ENCODE peak calls at places on chromosomes 16 and 17, in seven cellular contexts. M is GM18507; S is NCI-H2081; K is SW 1271; N is stimulated activated CD8-positive, alpha-beta memory T cell treated with anti-CD3 and anti-CD28 coated beads, Interleukin-7, amount 100 ng/mL, for 1 hour; E is activated CD4-positive, alpha-beta T cell treated with anti-CD3 and anti-CD28 coated beads, Interleukin-2, amount 10 ng/mL, durations not matched to agents 7 days and 5 days; T is spleen. W is an unnamed sample.

GRCh38 chr17:50501906-50502642 is 6.2 kb upstream of the MYCBPAP start:
- DNase-seq in M (no peak), S (no peak), K (no peak), N (no peak), E (no peak), T (peak), W (no peak)

GRCh38 chr16:1088295-1089170 is 7.5 kb downstream of the C1QTNF8 start:
- DNase-seq in M (no peak), S (no peak), K (no peak), N (no peak), E (no peak), T (no peak), W (no peak)

GRCh38 chr17:77478281-77478680 is 337.5 kb downstream of the SEC14L1 start:
- DNase-seq in M (no peak), S (no peak), K (no peak), N (no peak), E (no peak), T (no peak), W (no peak)

GRCh38 chr17:58504826-58505351 is 9.5 kb downstream of the MTMR4 start:
- DNase-seq in M (no peak), S (no peak), K (no peak), N (no peak), E (no peak), T (no peak), W (no peak)

GRCh38 chr17:64240741-64241347 is 22.2 kb downstream of the TEX2 start:
- DNase-seq in M (no peak), S (no peak), K (no peak), N (no peak), E (no peak), T (no peak), W (no peak)

GRCh38 chr17:70961341-70961740 is 792.0 kb downstream of the KCNJ2 start:
- DNase-seq in M (no peak), S (no peak), K (no peak), N (no peak), E (no peak), T (no peak), W (no peak)

GRCh38 chr17:7676533-7676932 is 10.8 kb downstream of the TP53 start:
- DNase-seq in M (no peak), S (no peak), K (no peak), N (no peak), E (no peak), T (no peak), W (no peak)

GRCh38 chr17:2050246-2050866 is 4.5 kb upstream of the HIC1 start:
- DNase-seq in M (no peak), S (peak), K (no peak), N (peak), E (peak), T (peak), W (peak)

GRCh38 chr17:35257080-35257701 is 14.3 kb downstream of the SLFN5 start:
- DNase-seq in M (no peak), S (no peak), K (no peak), N (no peak), E (no peak), T (no peak), W (no peak)

GRCh38 chr16:73047536-73048291 is at the start of gene ZFHX3:
- DNase-seq in M (no peak), S (peak), K (peak), N (no peak), E (peak), T (peak), W (peak)

GRCh38 chr16:17657037-17657436 is 186.3 kb upstream of the XYLT1 start:
- DNase-seq in M (no peak), S (no peak), K (no peak), N (no peak), E (no peak), T (no peak), W (no peak)

GRCh38 chr17:78412403-78412802 is 34.0 kb downstream of the PGS1 start:
- DNase-seq in M (no peak), S (no peak), K (no peak), N (no peak), E (peak), T (peak), W (peak)

GRCh38 chr17:80253631-80254395 is 6.8 kb upstream of the RNF213 start:
- DNase-seq in M (no peak), S (no peak), K (no peak), N (no peak), E (no peak), T (no peak), W (no peak)

GRCh38 chr17:27247071-27247957 is 46.6 kb upstream of the WSB1 start:
- DNase-seq in M (no peak), S (peak), K (no peak), N (no peak), E (no peak), T (peak), W (peak)

GRCh38 chr17:2398655-2399571 is 1.9 kb downstream of the MNT start:
- DNase-seq in M (no peak), S (peak), K (no peak), N (no peak), E (peak), T (peak), W (peak)

GRCh38 chr17:71085238-71086033 is 916.1 kb downstream of the KCNJ2 start:
- DNase-seq in M (no peak), S (no peak), K (no peak), N (no peak), E (no peak), T (no peak), W (no peak)

GRCh38 chr16:29943846-29944669 is 17.8 kb upstream of the TMEM219 start:
- DNase-seq in M (no peak), S (no peak), K (peak), N (no peak), E (no peak), T (no peak), W (no peak)

GRCh38 chr17:69326302-69327059 is 452 bp downstream of the ABCA5 start:
- DNase-seq in M (no peak), S (peak), K (no peak), N (no peak), E (no peak), T (no peak), W (no peak)

GRCh38 chr17:29723283-29724047 is 100.8 kb upstream of the CORO6 start:
- DNase-seq in M (no peak), S (no peak), K (no peak), N (no peak), E (no peak), T (no peak), W (no peak)

GRCh38 chr17:2084129-2084765 is 29.3 kb downstream of the HIC1 start:
- DNase-seq in M (no peak), S (no peak), K (no peak), N (no peak), E (no peak), T (peak), W (no peak)

GRCh38 chr16:80147021-80147680 is 393.6 kb upstream of the DYNLRB2 start:
- DNase-seq in M (no peak), S (no peak), K (no peak), N (no peak), E (no peak), T (no peak), W (no peak)

GRCh38 chr17:43750154-43750553 is 8.4 kb downstream of the SOST start:
- DNase-seq in M (no peak), S (no peak), K (no peak), N (no peak), E (no peak), T (no peak), W (no peak)

GRCh38 chr16:15857779-15858560 is 1.1 kb upstream of the MYH11 start:
- DNase-seq in M (no peak), S (no peak), K (no peak), N (no peak), E (no peak), T (no peak), W (peak)

GRCh38 chr16:23368469-23368868 is 66.4 kb downstream of the SCNN1B start:
- DNase-seq in M (no peak), S (no peak), K (no peak), N (no peak), E (no peak), T (no peak), W (no peak)

GRCh38 chr16:49589721-49590120 is 216.1 kb downstream of the C16orf78 start:
- DNase-seq in M (no peak), S (no peak), K (no peak), N (no peak), E (no peak), T (peak), W (no peak)

GRCh38 chr16:48158296-48158695 is 2.5 kb upstream of the ABCC12 start:
- DNase-seq in M (no peak), S (no peak), K (no peak), N (no peak), E (peak), T (no peak), W (no peak)

GRCh38 chr17:81665205-81666091 is 957 bp downstream of the OXLD1 start:
- DNase-seq in M (no peak), S (peak), K (no peak), N (no peak), E (peak), T (no peak), W (peak)

GRCh38 chr17:49496183-49496865 is 1.2 kb downstream of the NGFR start:
- DNase-seq in M (peak), S (peak), K (no peak), N (peak), E (peak), T (peak), W (peak)

GRCh38 chr17:19000531-19001011 is 4.0 kb downstream of the FAM83G start:
- DNase-seq in M (no peak), S (no peak), K (no peak), N (no peak), E (no peak), T (no peak), W (no peak)

GRCh38 chr16:3823427-3823826 is 57.1 kb downstream of the CREBBP start:
- DNase-seq in M (no peak), S (no peak), K (no peak), N (no peak), E (no peak), T (no peak), W (no peak)

GRCh38 chr17:31048780-31049179 is 46.0 kb upstream of the NF1 start:
- DNase-seq in M (no peak), S (no peak), K (no peak), N (no peak), E (no peak), T (no peak), W (no peak)

GRCh38 chr16:73095142-73095791 is 47.3 kb upstream of the ZFHX3 start:
- DNase-seq in M (no peak), S (no peak), K (no peak), N (no peak), E (no peak), T (no peak), W (no peak)

GRCh38 chr16:62383941-62384340 is 347.7 kb upstream of the CDH8 start:
- DNase-seq in M (no peak), S (no peak), K (no peak), N (no peak), E (no peak), T (no peak), W (no peak)

GRCh38 chr17:1943432-1943802 is 81.7 kb downstream of the RTN4RL1 start:
- DNase-seq in M (no peak), S (no peak), K (no peak), N (no peak), E (no peak), T (no peak), W (no peak)

GRCh38 chr16:89484923-89485679 is 5.3 kb downstream of the ANKRD11 start:
- DNase-seq in M (no peak), S (no peak), K (no peak), N (no peak), E (peak), T (no peak), W (no peak)

GRCh38 chr16:24731722-24732419 is 2.4 kb downstream of the TNRC6A start:
- DNase-seq in M (no peak), S (no peak), K (no peak), N (no peak), E (no peak), T (no peak), W (no peak)

GRCh38 chr17:57536289-57536688 is 208.8 kb downstream of the CCDC182 start:
- DNase-seq in M (no peak), S (no peak), K (no peak), N (no peak), E (no peak), T (no peak), W (no peak)

GRCh38 chr16:10765772-10766171 is 22.1 kb downstream of the NUBP1 start:
- DNase-seq in M (peak), S (no peak), K (no peak), N (no peak), E (no peak), T (no peak), W (no peak)

GRCh38 chr17:79833744-79834574 is 5.3 kb downstream of the CBX4 start:
- DNase-seq in M (no peak), S (no peak), K (no peak), N (no peak), E (no peak), T (peak), W (no peak)